ENCODE peak calls at places on chromosomes 11 and 22, in seven cellular contexts. Q is stimulated activated CD4-positive, alpha-beta T cell treated with anti-CD3 and anti-CD28 coated beads, Interleukin-1b, Interleukin-23, amount 100 ng/mL, for 24 hours; M is Panc1; T is ureter; W is NCI-H1105; X is Jurkat, Clone E6-1; H is endothelial cell. S is an unnamed sample.

GRCh38 chr11:29343465-29344333 is 673.1 kb downstream of the KCNA4 start:
- DNase-seq in X (peak; percentile 41), T (peak; percentile 41), W (peak; percentile 21), M (peak; percentile 54), H (peak; percentile 78), Q (peak; percentile 4), S (peak; percentile 72)

GRCh38 chr22:21755855-21756284 is 20.3 kb upstream of the YPEL1 start:
- DNase-seq in T (no peak), H (no peak), M (no peak), Q (no peak), X (no peak), W (no peak), S (peak; percentile 42)

GRCh38 chr22:24954114-24954463 is 1.6 kb downstream of the KIAA1671 start:
- DNase-seq in Q (no peak), T (no peak), W (no peak), M (no peak), H (no peak), X (no peak), S (no peak)

GRCh38 chr11:35141538-35141937 is 2.6 kb downstream of the CD44 start:
- DNase-seq in T (peak; percentile 74), W (no peak), X (no peak), Q (no peak), H (no peak), M (no peak), S (no peak)

GRCh38 chr11:6646631-6647281 is 8.9 kb downstream of the DCHS1 start:
- DNase-seq in T (no peak), Q (no peak), H (no peak), W (no peak), M (no peak), X (peak; percentile 36), S (peak; percentile 87)

GRCh38 chr11:10597877-10598341 is 29.4 kb upstream of the LYVE1 start:
- DNase-seq in M (no peak), W (no peak), Q (no peak), X (no peak), T (no peak), H (no peak), S (peak; percentile 51)

GRCh38 chr11:96037267-96037990 is 113.5 kb upstream of the MTMR2 start:
- DNase-seq in W (no peak), T (no peak), H (no peak), X (no peak), Q (no peak), M (no peak), S (no peak)

GRCh38 chr11:7512525-7513209 is 1.1 kb upstream of the PPFIBP2 start:
- DNase-seq in T (peak; percentile 82), X (no peak), W (no peak), H (peak; percentile 14), M (no peak), Q (no peak), S (no peak)

GRCh38 chr11:14022821-14023220 is 60.3 kb downstream of the SPON1 start:
- DNase-seq in Q (no peak), M (no peak), W (no peak), T (no peak), X (no peak), H (no peak), S (no peak)

GRCh38 chr22:36398602-36399472 is 11.1 kb upstream of the MYH9 start:
- DNase-seq in W (no peak), H (no peak), M (no peak), T (no peak), X (no peak), Q (no peak), S (peak; percentile 49)

GRCh38 chr22:29987143-29987542 is 93.1 kb upstream of the HORMAD2 start:
- DNase-seq in W (no peak), H (peak; percentile 5), M (no peak), Q (no peak), X (no peak), T (no peak), S (no peak)

GRCh38 chr11:5608778-5609177 is 12.3 kb downstream of the TRIM6 start:
- DNase-seq in M (no peak), H (no peak), W (no peak), T (no peak), X (no peak), Q (no peak), S (no peak)

GRCh38 chr11:10328314-10329090 is 23.6 kb downstream of the ADM start:
- DNase-seq in Q (no peak), M (no peak), W (no peak), H (no peak), X (no peak), T (no peak), S (no peak)

GRCh38 chr11:45252134-45252856 is 33.8 kb downstream of the SYT13 start:
- DNase-seq in Q (peak; percentile 19), H (peak; percentile 85), W (no peak), M (no peak), X (peak; percentile 20), T (no peak), S (peak; percentile 45)

GRCh38 chr11:122393209-122393850 is 262.2 kb upstream of the UBASH3B start:
- DNase-seq in W (no peak), M (no peak), H (no peak), T (no peak), X (no peak), Q (no peak), S (peak; percentile 26)

GRCh38 chr11:95821640-95822039 is 31.3 kb downstream of the CEP57 start:
- DNase-seq in Q (no peak), M (no peak), W (no peak), X (no peak), T (no peak), H (no peak), S (peak; percentile 58)

GRCh38 chr22:40462195-40462988 is 92.0 kb downstream of the SGSM3 start:
- DNase-seq in H (no peak), W (no peak), Q (peak; percentile 7), M (no peak), T (no peak), X (no peak), S (no peak)

S was measured in adipocyte.